ENCODE peak calls at places on chromosomes 7 and 10, in nine cellular contexts. One of them, this sample, is unnamed.

GRCh38 chr10:100826983-100827818 is 81.8 kb downstream of the PAX2 start:
- DNase-seq in GM12878: no peak
- DNase-seq in stomach: peak; percentile 35
- DNase-seq in A549: peak; percentile 67
- DNase-seq in transverse colon: peak; percentile 23
- DNase-seq in ovary: no peak
- DNase-seq in suprapubic skin: no peak
- DNase-seq in upper lobe of left lung: no peak
- DNase-seq in sigmoid colon: peak; percentile 63
- DNase-seq in this sample: no peak

GRCh38 chr7:108669958-108670357 is 100.3 kb downstream of the DNAJB9 start:
- DNase-seq in ovary: no peak
- DNase-seq in stomach: no peak
- DNase-seq in A549: no peak
- DNase-seq in transverse colon: no peak
- DNase-seq in suprapubic skin: no peak
- DNase-seq in sigmoid colon: no peak
- DNase-seq in upper lobe of left lung: no peak
- DNase-seq in GM12878: no peak
- DNase-seq in this sample: no peak

GRCh38 chr7:127905491-127906330 is 125.5 kb downstream of the LRRC4 start:
- DNase-seq in GM12878: no peak
- DNase-seq in stomach: no peak
- DNase-seq in ovary: no peak
- DNase-seq in suprapubic skin: no peak
- DNase-seq in A549: no peak
- DNase-seq in transverse colon: no peak
- DNase-seq in upper lobe of left lung: no peak
- DNase-seq in sigmoid colon: no peak
- DNase-seq in this sample: no peak

GRCh38 chr10:24442234-24442633 is 233.3 kb downstream of the KIAA1217 start:
- DNase-seq in A549: no peak
- DNase-seq in GM12878: no peak
- DNase-seq in stomach: no peak
- DNase-seq in suprapubic skin: no peak
- DNase-seq in sigmoid colon: no peak
- DNase-seq in upper lobe of left lung: no peak
- DNase-seq in ovary: no peak
- DNase-seq in transverse colon: no peak
- DNase-seq in this sample: no peak

GRCh38 chr10:120810298-120810697 is 40.9 kb upstream of the WDR11 start:
- DNase-seq in A549: no peak
- DNase-seq in upper lobe of left lung: no peak
- DNase-seq in stomach: no peak
- DNase-seq in suprapubic skin: no peak
- DNase-seq in transverse colon: peak; percentile 8
- DNase-seq in GM12878: no peak
- DNase-seq in ovary: no peak
- DNase-seq in sigmoid colon: no peak
- DNase-seq in this sample: no peak

GRCh38 chr7:128022631-128023532 is 8.4 kb downstream of the LRRC4 start:
- DNase-seq in A549: no peak
- DNase-seq in upper lobe of left lung: no peak
- DNase-seq in transverse colon: no peak
- DNase-seq in sigmoid colon: no peak
- DNase-seq in stomach: no peak
- DNase-seq in ovary: no peak
- DNase-seq in suprapubic skin: no peak
- DNase-seq in GM12878: no peak
- DNase-seq in this sample: no peak

GRCh38 chr7:55517191-55517633 is 55.1 kb downstream of the VOPP1 start:
- DNase-seq in upper lobe of left lung: no peak
- DNase-seq in GM12878: peak; percentile 79
- DNase-seq in suprapubic skin: no peak
- DNase-seq in ovary: no peak
- DNase-seq in sigmoid colon: no peak
- DNase-seq in A549: no peak
- DNase-seq in transverse colon: no peak
- DNase-seq in stomach: no peak
- DNase-seq in this sample: no peak

GRCh38 chr10:69472544-69472943 is 21.3 kb downstream of the TSPAN15 start:
- DNase-seq in suprapubic skin: no peak
- DNase-seq in transverse colon: no peak
- DNase-seq in A549: no peak
- DNase-seq in stomach: no peak
- DNase-seq in sigmoid colon: no peak
- DNase-seq in GM12878: no peak
- DNase-seq in ovary: no peak
- DNase-seq in upper lobe of left lung: no peak
- DNase-seq in this sample: no peak

GRCh38 chr7:75565129-75565528 is 73.0 kb downstream of the SPDYE5 start:
- DNase-seq in sigmoid colon: no peak
- DNase-seq in upper lobe of left lung: peak; percentile 48
- DNase-seq in suprapubic skin: no peak
- DNase-seq in A549: no peak
- DNase-seq in GM12878: no peak
- DNase-seq in stomach: peak; percentile 45
- DNase-seq in transverse colon: no peak
- DNase-seq in ovary: peak; percentile 36
- DNase-seq in this sample: no peak

GRCh38 chr7:28955723-28956607 is 2.2 kb downstream of the TRIL start:
- DNase-seq in sigmoid colon: peak; percentile 89
- DNase-seq in A549: peak; percentile 33
- DNase-seq in stomach: peak; percentile 91
- DNase-seq in GM12878: no peak
- DNase-seq in ovary: peak; percentile 76
- DNase-seq in suprapubic skin: peak; percentile 85
- DNase-seq in upper lobe of left lung: peak; percentile 78
- DNase-seq in transverse colon: peak; percentile 88
- DNase-seq in this sample: peak; percentile 51

GRCh38 chr7:100023526-100023925 is 8.1 kb downstream of the ZKSCAN1 start:
- DNase-seq in transverse colon: no peak
- DNase-seq in GM12878: no peak
- DNase-seq in upper lobe of left lung: no peak
- DNase-seq in stomach: no peak
- DNase-seq in ovary: no peak
- DNase-seq in sigmoid colon: no peak
- DNase-seq in suprapubic skin: no peak
- DNase-seq in A549: no peak
- DNase-seq in this sample: no peak

GRCh38 chr7:100019908-100020307 is 4.5 kb downstream of the ZKSCAN1 start:
- DNase-seq in upper lobe of left lung: peak; percentile 42
- DNase-seq in ovary: no peak
- DNase-seq in suprapubic skin: no peak
- DNase-seq in GM12878: no peak
- DNase-seq in A549: no peak
- DNase-seq in stomach: no peak
- DNase-seq in transverse colon: no peak
- DNase-seq in sigmoid colon: no peak
- DNase-seq in this sample: no peak

GRCh38 chr7:100021297-100021696 is 5.9 kb downstream of the ZKSCAN1 start:
- DNase-seq in upper lobe of left lung: no peak
- DNase-seq in stomach: no peak
- DNase-seq in A549: no peak
- DNase-seq in sigmoid colon: no peak
- DNase-seq in GM12878: no peak
- DNase-seq in transverse colon: no peak
- DNase-seq in suprapubic skin: no peak
- DNase-seq in ovary: no peak
- DNase-seq in this sample: no peak

GRCh38 chr7:100024020-100024619 is 8.7 kb downstream of the ZKSCAN1 start:
- DNase-seq in ovary: no peak
- DNase-seq in A549: no peak
- DNase-seq in suprapubic skin: no peak
- DNase-seq in sigmoid colon: no peak
- DNase-seq in stomach: no peak
- DNase-seq in transverse colon: no peak
- DNase-seq in upper lobe of left lung: no peak
- DNase-seq in GM12878: no peak
- DNase-seq in this sample: no peak

GRCh38 chr7:100022621-100023020 is 7.2 kb downstream of the ZKSCAN1 start:
- DNase-seq in stomach: peak; percentile 84
- DNase-seq in upper lobe of left lung: peak; percentile 73
- DNase-seq in transverse colon: peak; percentile 77
- DNase-seq in ovary: no peak
- DNase-seq in suprapubic skin: peak; percentile 72
- DNase-seq in sigmoid colon: no peak
- DNase-seq in A549: no peak
- DNase-seq in GM12878: no peak
- DNase-seq in this sample: no peak
- TF ChIP-seq POLR2A in stomach: no peak
- TF ChIP-seq POLR2A in upper lobe of left lung: no peak
- TF ChIP-seq POLR2A in transverse colon: no peak
- TF ChIP-seq POLR2A in ovary: no peak
- TF ChIP-seq POLR2A in suprapubic skin: no peak
- TF ChIP-seq POLR2A in sigmoid colon: no peak
- TF ChIP-seq POLR2A in A549: no peak
- TF ChIP-seq POLR2A in GM12878: no peak
- TF ChIP-seq POLR2A in this sample: no peak

DNA sequence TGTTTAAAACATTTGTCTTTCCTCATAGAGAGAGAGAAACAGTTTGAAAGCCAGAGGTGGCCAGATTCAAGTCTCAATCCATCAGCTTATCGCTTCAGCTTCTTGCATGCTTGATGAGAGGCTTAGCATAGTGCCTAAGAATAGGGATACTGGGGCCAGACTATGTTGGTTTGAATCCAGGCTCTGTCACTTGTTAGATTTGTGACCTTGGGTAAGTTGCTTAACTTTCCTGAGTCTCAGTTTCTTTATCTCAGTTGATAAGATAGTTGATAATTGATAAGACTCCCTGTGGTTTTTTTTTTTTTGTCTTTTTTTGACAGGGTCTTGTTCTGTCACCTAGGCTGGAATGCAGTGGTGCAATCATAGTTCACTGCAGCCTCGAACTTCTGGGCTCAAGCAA is 12.1 kb upstream of the CDK6 start:
- DNase-seq in A549: no peak
- DNase-seq in ovary: no peak
- DNase-seq in suprapubic skin: no peak
- DNase-seq in upper lobe of left lung: no peak
- DNase-seq in stomach: no peak
- DNase-seq in sigmoid colon: no peak
- DNase-seq in transverse colon: no peak
- DNase-seq in GM12878: no peak
- DNase-seq in this sample: no peak
- TF ChIP-seq EP300 in A549: no peak
- TF ChIP-seq EP300 in ovary: no peak
- TF ChIP-seq EP300 in suprapubic skin: no peak
- TF ChIP-seq EP300 in upper lobe of left lung: no peak
- TF ChIP-seq EP300 in stomach: no peak
- TF ChIP-seq EP300 in sigmoid colon: no peak
- TF ChIP-seq EP300 in transverse colon: no peak
- TF ChIP-seq EP300 in GM12878: no peak
- TF ChIP-seq EP300 in this sample: no peak

GRCh38 chr10:93595378-93596288 is 5.4 kb downstream of the RBP4 start:
- DNase-seq in upper lobe of left lung: no peak
- DNase-seq in ovary: no peak
- DNase-seq in stomach: no peak
- DNase-seq in A549: no peak
- DNase-seq in suprapubic skin: no peak
- DNase-seq in GM12878: no peak
- DNase-seq in transverse colon: no peak
- DNase-seq in sigmoid colon: no peak
- DNase-seq in this sample: no peak

GRCh38 chr10:93593254-93593653 is 7.8 kb downstream of the RBP4 start:
- DNase-seq in ovary: no peak
- DNase-seq in A549: no peak
- DNase-seq in sigmoid colon: no peak
- DNase-seq in GM12878: no peak
- DNase-seq in transverse colon: no peak
- DNase-seq in upper lobe of left lung: no peak
- DNase-seq in suprapubic skin: no peak
- DNase-seq in stomach: no peak
- DNase-seq in this sample: no peak

GRCh38 chr10:93594518-93594917 is 6.5 kb downstream of the RBP4 start:
- DNase-seq in stomach: no peak
- DNase-seq in sigmoid colon: no peak
- DNase-seq in GM12878: no peak
- DNase-seq in suprapubic skin: no peak
- DNase-seq in transverse colon: no peak
- DNase-seq in A549: no peak
- DNase-seq in ovary: no peak
- DNase-seq in upper lobe of left lung: no peak
- DNase-seq in this sample: no peak

GRCh38 chr10:93591065-93591808 is 9.8 kb downstream of the RBP4 start:
- DNase-seq in GM12878: no peak
- DNase-seq in sigmoid colon: no peak
- DNase-seq in ovary: no peak
- DNase-seq in suprapubic skin: no peak
- DNase-seq in transverse colon: peak; percentile 62
- DNase-seq in stomach: no peak
- DNase-seq in upper lobe of left lung: peak; percentile 36
- DNase-seq in A549: no peak
- DNase-seq in this sample: no peak

GRCh38 chr10:93593749-93594148 is 7.3 kb downstream of the RBP4 start:
- DNase-seq in suprapubic skin: no peak
- DNase-seq in sigmoid colon: no peak
- DNase-seq in ovary: no peak
- DNase-seq in transverse colon: no peak
- DNase-seq in stomach: no peak
- DNase-seq in GM12878: no peak
- DNase-seq in A549: no peak
- DNase-seq in upper lobe of left lung: no peak
- DNase-seq in this sample: no peak
- TF ChIP-seq POLR2A in suprapubic skin: no peak
- TF ChIP-seq POLR2A in sigmoid colon: no peak
- TF ChIP-seq POLR2A in ovary: no peak
- TF ChIP-seq POLR2A in transverse colon: no peak
- TF ChIP-seq POLR2A in stomach: no peak
- TF ChIP-seq POLR2A in GM12878: no peak
- TF ChIP-seq POLR2A in A549: no peak
- TF ChIP-seq POLR2A in upper lobe of left lung: no peak
- TF ChIP-seq POLR2A in this sample: no peak

GRCh38 chr10:23173549-23174074 is 18.5 kb upstream of the PTF1A start:
- DNase-seq in suprapubic skin: no peak
- DNase-seq in upper lobe of left lung: no peak
- DNase-seq in GM12878: no peak
- DNase-seq in sigmoid colon: no peak
- DNase-seq in A549: no peak
- DNase-seq in stomach: no peak
- DNase-seq in transverse colon: no peak
- DNase-seq in ovary: no peak
- DNase-seq in this sample: no peak

GRCh38 chr10:23172429-23172828 is 19.7 kb upstream of the PTF1A start:
- DNase-seq in GM12878: no peak
- DNase-seq in stomach: no peak
- DNase-seq in sigmoid colon: no peak
- DNase-seq in A549: no peak
- DNase-seq in ovary: no peak
- DNase-seq in upper lobe of left lung: no peak
- DNase-seq in suprapubic skin: no peak
- DNase-seq in transverse colon: no peak
- DNase-seq in this sample: no peak

GRCh38 chr10:23174075-23174973 is 17.8 kb upstream of the PTF1A start:
- DNase-seq in suprapubic skin: no peak
- DNase-seq in ovary: no peak
- DNase-seq in transverse colon: no peak
- DNase-seq in upper lobe of left lung: no peak
- DNase-seq in stomach: no peak
- DNase-seq in GM12878: no peak
- DNase-seq in A549: no peak
- DNase-seq in sigmoid colon: no peak
- DNase-seq in this sample: no peak

GRCh38 chr10:23171232-23171876 is 20.8 kb upstream of the PTF1A start:
- DNase-seq in upper lobe of left lung: no peak
- DNase-seq in stomach: no peak
- DNase-seq in ovary: no peak
- DNase-seq in transverse colon: no peak
- DNase-seq in GM12878: no peak
- DNase-seq in A549: peak; percentile 14
- DNase-seq in suprapubic skin: no peak
- DNase-seq in sigmoid colon: no peak
- DNase-seq in this sample: no peak

GRCh38 chr10:23172846-23173548 is 19.1 kb upstream of the PTF1A start:
- DNase-seq in GM12878: no peak
- DNase-seq in upper lobe of left lung: no peak
- DNase-seq in suprapubic skin: no peak
- DNase-seq in ovary: no peak
- DNase-seq in transverse colon: no peak
- DNase-seq in sigmoid colon: no peak
- DNase-seq in stomach: no peak
- DNase-seq in A549: no peak
- DNase-seq in this sample: no peak
- TF ChIP-seq EP300 in GM12878: no peak
- TF ChIP-seq EP300 in upper lobe of left lung: no peak
- TF ChIP-seq EP300 in suprapubic skin: no peak
- TF ChIP-seq EP300 in ovary: no peak
- TF ChIP-seq EP300 in transverse colon: no peak
- TF ChIP-seq EP300 in sigmoid colon: no peak
- TF ChIP-seq EP300 in stomach: no peak
- TF ChIP-seq EP300 in A549: no peak
- TF ChIP-seq EP300 in this sample: no peak